ENCODE peak calls at places on chromosomes 7 and 10, in seven cellular contexts. E, W, O, P, D, Q and Z are unnamed samples. For H3K9me3, the result is how much of the 10 kb centered on the place peaks cover.

GRCh38 chr7:106524690-106525059 is 136.3 kb downstream of the CCDC71L start:
- DNase-seq in D (no peak), P (no peak), O (no peak), E (no peak), Q (no peak), W (no peak), Z (no peak)

GRCh38 chr10:60414877-60415585 is 25.4 kb upstream of the ANK3 start:
- DNase-seq in E (no peak), W (peak), Q (no peak), P (no peak), O (no peak), D (no peak), Z (no peak)

GRCh38 chr10:61744469-61744868 is 81.7 kb downstream of the CABCOCO1 start:
- DNase-seq in O (no peak), D (no peak), Q (no peak), P (no peak), E (peak), W (no peak), Z (no peak)

GRCh38 chr10:13712799-13713581 is 126.2 kb downstream of the PRPF18 start:
- DNase-seq in Q (peak), D (peak), W (peak), E (peak), O (no peak), P (no peak), Z (no peak)

GRCh38 chr7:30893357-30893756 is 18.3 kb upstream of the AQP1 start:
- DNase-seq in P (no peak), Q (peak), W (no peak), D (no peak), E (no peak), O (no peak), Z (no peak)

GRCh38 chr10:111767661-111768060 is 415.9 kb downstream of the GPAM start:
- DNase-seq in Q (no peak), O (no peak), W (no peak), P (no peak), E (no peak), D (no peak), Z (no peak)

GRCh38 chr10:107653832-107654287 is 489.4 kb upstream of the SORCS1 start:
- DNase-seq in E (peak), W (peak), O (no peak), D (no peak), Q (no peak), P (no peak), Z (no peak)

GRCh38 chr7:33736521-33737221 is 168.7 kb upstream of the BMPER start:
- DNase-seq in Q (no peak), W (no peak), D (no peak), O (no peak), E (no peak), P (no peak), Z (no peak)

GRCh38 chr7:64849250-64849923 is 53.7 kb upstream of the ZNF273 start:
- DNase-seq in W (no peak), O (no peak), Q (no peak), E (no peak), D (no peak), P (no peak), Z (no peak)

GRCh38 chr7:77806425-77806824 is 7.9 kb downstream of the PHTF2 start:
- DNase-seq in E (no peak), O (no peak), P (no peak), D (no peak), Q (no peak), W (no peak), Z (no peak)

GRCh38 chr7:131932271-131932670 is 375.8 kb upstream of the PODXL start:
- DNase-seq in Q (no peak), W (no peak), P (no peak), O (no peak), E (no peak), D (no peak), Z (no peak)

GRCh38 chr7:19202599-19202998 is 57.4 kb upstream of the FERD3L start:
- DNase-seq in W (no peak), D (no peak), E (no peak), P (no peak), Q (no peak), O (no peak), Z (no peak)

GRCh38 chr10:6995339-6995738 is 415.3 kb upstream of the PRKCQ start:
- DNase-seq in W (no peak), O (no peak), D (no peak), Q (no peak), P (no peak), E (no peak), Z (no peak)

GRCh38 chr10:110425684-110426293 is 71.9 kb upstream of the DUSP5 start:
- DNase-seq in Q (no peak), W (no peak), P (peak), D (no peak), E (no peak), O (peak), Z (no peak)

GRCh38 chr10:13816195-13816926 is 229.6 kb downstream of the PRPF18 start:
- DNase-seq in O (no peak), P (no peak), Q (peak), W (peak), E (peak), D (no peak), Z (no peak)

GRCh38 chr10:119292968-119293367 is 85.6 kb downstream of the GRK5 start:
- DNase-seq in E (no peak), D (no peak), Q (no peak), P (no peak), O (no peak), W (no peak), Z (no peak)

GRCh38 chr7:132518102-132518838 is 58.0 kb downstream of the PLXNA4 start:
- DNase-seq in Q (no peak), D (no peak), E (no peak), P (peak), W (no peak), O (no peak), Z (no peak)

GRCh38 chr7:102260856-102261255 is 25.8 kb upstream of the SH2B2 start:
- DNase-seq in Q (peak), W (peak), P (no peak), O (no peak), D (no peak), E (no peak), Z (no peak)

GRCh38 chr10:17029581-17030271 is 99.9 kb downstream of the CUBN start:
- DNase-seq in O (no peak), P (peak), Q (peak), D (peak), E (peak), W (peak), Z (peak)

GRCh38 chr7:28984631-28985030 is 26.5 kb upstream of the TRIL start:
- DNase-seq in Q (peak), D (no peak), O (no peak), E (peak), W (peak), P (no peak), Z (no peak)

GRCh38 chr10:78570633-78571032 is 498.1 kb upstream of the ZMIZ1 start:
- DNase-seq in D (no peak), O (no peak), Q (no peak), W (no peak), E (no peak), P (no peak), Z (no peak)

GRCh38 chr7:77679608-77680007 is 16.7 kb upstream of the RSBN1L start:
- DNase-seq in O (no peak), Q (no peak), W (peak), E (no peak), D (no peak), P (no peak), Z (no peak)

GRCh38 chr7:127588697-127589482 is 679 bp downstream of the ARF5 start:
- DNase-seq in Q (peak), O (peak), W (peak), P (peak), E (peak), D (no peak), Z (no peak)

GRCh38 chr7:69367785-69368184 is 230.5 kb upstream of the AUTS2 start:
- DNase-seq in O (no peak), D (no peak), P (no peak), W (no peak), Q (no peak), E (no peak), Z (no peak)

GRCh38 chr10:88659725-88660592 is 4.3 kb upstream of the LIPF start:
- DNase-seq in O (no peak), D (no peak), W (no peak), E (no peak), Q (no peak), P (no peak), Z (no peak)

GRCh38 chr7:98217623-98218582 is 6.7 kb downstream of the BHLHA15 start:
- DNase-seq in Q (no peak), W (no peak), E (no peak), D (no peak), P (peak), O (peak), Z (no peak)

GRCh38 chr10:62244785-62245595 is 23.7 kb downstream of the RTKN2 start:
- DNase-seq in E (peak), O (no peak), Q (no peak), P (peak), W (peak), D (no peak), Z (peak)

GRCh38 chr10:317219-317868 is 182.1 kb downstream of the ZMYND11 start:
- DNase-seq in P (no peak), D (no peak), E (peak), O (no peak), Q (peak), W (no peak), Z (no peak)

GRCh38 chr10:125370578-125370977 is 210.2 kb upstream of the CTBP2 start:
- DNase-seq in Q (no peak), W (peak), D (no peak), E (peak), P (no peak), O (no peak), Z (no peak)

GRCh38 chr7:50748472-50748871 is 34.2 kb downstream of the GRB10 start:
- DNase-seq in E (no peak), O (no peak), P (no peak), W (no peak), Q (no peak), D (no peak), Z (no peak)

GRCh38 chr7:70925411-70926115 is 206.4 kb upstream of the GALNT17 start:
- DNase-seq in O (no peak), E (no peak), D (no peak), P (no peak), Q (no peak), W (no peak), Z (no peak)

GRCh38 chr7:157439761-157440160 is 103.0 kb downstream of the DNAJB6 start:
- DNase-seq in Q (no peak), W (no peak), P (no peak), D (no peak), E (no peak), O (no peak), Z (no peak)

GRCh38 chr7:1914743-1915142 is 244.7 kb downstream of the ELFN1 start:
- DNase-seq in Q (no peak), P (no peak), O (no peak), W (no peak), D (no peak), E (no peak), Z (no peak)

GRCh38 chr7:110399421-110399820 is 691.5 kb upstream of the LRRN3 start:
- DNase-seq in O (no peak), D (no peak), P (no peak), Q (no peak), W (no peak), E (no peak), Z (no peak)

GRCh38 chr7:43763183-43763582 is 4.7 kb downstream of the BLVRA start:
- DNase-seq in W (no peak), O (no peak), Q (no peak), P (no peak), D (no peak), E (peak), Z (no peak)

GRCh38 chr10:68333058-68333395 is 299 bp upstream of the PBLD start:
- DNase-seq in Q (no peak), D (no peak), E (no peak), O (no peak), W (no peak), P (peak), Z (no peak)

DNA sequence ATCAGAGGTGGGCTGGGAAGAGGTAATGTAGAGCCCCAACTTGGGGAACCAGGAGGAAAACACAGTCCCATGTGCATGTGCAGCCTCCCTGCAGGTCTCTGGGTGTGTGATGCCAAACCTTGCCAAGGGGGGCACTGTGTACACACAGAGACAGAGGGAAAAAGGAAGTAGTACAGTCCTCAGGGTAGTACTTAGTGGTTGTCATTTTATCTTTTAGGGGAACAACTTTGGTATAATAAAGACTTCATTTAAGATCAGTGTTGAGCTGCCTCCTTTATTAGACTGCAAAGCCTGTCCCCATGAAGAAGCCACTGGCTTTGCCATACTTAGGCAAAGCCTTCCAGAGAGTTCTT is 151.8 kb downstream of the CDH23 start:
- DNase-seq in E (no peak), O (no peak), P (no peak), W (peak), Q (no peak), D (no peak), Z (no peak)
- TF ChIP-seq CTCF in E (no peak), O (no peak), P (no peak), W (peak), Q (no peak), D (no peak), Z (no peak)

DNA sequence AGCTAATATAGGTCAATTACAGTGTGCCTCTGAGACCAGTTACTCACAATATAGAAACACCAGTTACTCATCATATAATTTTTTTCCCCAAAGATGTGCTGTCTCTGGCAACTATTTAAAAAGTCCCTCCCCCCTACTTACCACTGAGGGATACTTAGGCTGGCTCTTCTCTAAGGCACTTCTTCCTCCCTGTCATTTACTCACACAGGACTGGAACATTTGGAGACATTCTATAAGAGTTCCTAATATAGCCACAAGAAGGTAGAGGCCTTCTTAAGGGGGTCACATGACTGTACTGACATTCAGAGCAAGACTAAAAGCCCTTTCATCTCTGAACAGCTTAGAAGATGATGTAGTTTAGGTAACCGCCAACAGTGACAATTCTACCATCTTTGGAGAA is 44.4 kb upstream of the SLIT1 start:
- DNase-seq in P (no peak), W (no peak), O (no peak), E (no peak), D (no peak), Q (no peak), Z (no peak)
- H3K27ac ChIP-seq in P (no peak), W (no peak), O (no peak), E (no peak), D (no peak), Q (no peak), Z (no peak)

DNA sequence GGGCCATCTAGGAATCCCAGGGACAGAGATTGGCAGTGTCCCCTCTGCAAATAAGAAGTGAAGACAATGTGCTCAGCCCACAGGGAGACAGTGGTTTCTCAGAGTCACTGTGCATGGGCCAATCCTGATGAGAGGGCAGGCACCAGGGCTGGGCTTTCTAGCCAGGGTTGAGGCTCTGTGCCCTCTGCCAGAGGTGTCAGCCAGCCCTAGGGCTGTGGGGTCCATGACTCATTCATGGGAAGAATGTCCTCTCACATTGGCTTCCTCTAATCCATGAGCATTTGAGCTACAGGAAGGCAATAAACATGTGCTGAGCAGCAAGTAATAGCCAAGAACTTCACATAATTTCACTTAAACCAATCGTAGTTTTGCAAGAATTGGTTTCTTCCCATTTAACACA is 482.0 kb upstream of the MGMT start:
- DNase-seq in Q (no peak), E (no peak), W (no peak), D (no peak), O (no peak), P (no peak), Z (no peak)
- H3K9me3 ChIP-seq in Q (under half), E (under half), W (under half), D (under half), O (under half), P (under half), Z (under half)

DNA sequence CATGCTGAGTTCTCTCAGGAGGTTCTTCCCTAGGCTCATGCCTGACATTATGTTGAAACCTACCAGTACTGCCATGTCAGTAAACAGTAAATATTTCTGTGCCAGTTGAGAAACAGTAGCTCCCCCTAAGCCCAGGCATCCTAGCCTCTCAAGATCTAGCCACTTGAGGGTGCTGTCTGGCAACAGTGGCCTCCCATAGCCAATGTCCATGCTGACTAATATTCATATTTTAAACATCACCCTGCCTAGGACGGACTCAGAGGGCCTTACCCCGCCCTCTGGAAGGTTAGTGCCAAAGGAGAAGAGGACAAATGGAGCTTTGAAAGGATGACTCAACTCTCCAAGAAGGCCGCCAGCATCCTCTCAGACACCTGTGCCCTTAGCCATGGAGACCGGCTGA is 7.7 kb downstream of the ACSM6 start:
- DNase-seq in P (peak), O (no peak), D (no peak), Q (no peak), W (no peak), E (no peak), Z (no peak)
- TF ChIP-seq CTCF in P (peak), O (no peak), D (no peak), Q (no peak), W (no peak), E (no peak), Z (no peak)

GRCh38 chr7:46603780-46604725 is 683.0 kb upstream of the IGFBP3 start:
- DNase-seq in E (peak), D (peak), W (peak), P (no peak), O (peak), Q (peak), Z (no peak)
- H3K27ac ChIP-seq in E (peak), D (peak), W (peak), P (no peak), O (peak), Q (peak), Z (no peak)

GRCh38 chr10:130558778-130559177 is 422.6 kb downstream of the GLRX3 start:
- DNase-seq in W (no peak), O (no peak), D (no peak), P (no peak), Q (no peak), E (no peak), Z (no peak)
- H3K9me3 ChIP-seq in W (under half), O (under half), D (under half), P (under half), Q (under half), E (under half), Z (under half)

GRCh38 chr7:135273581-135273980 is 39.9 kb downstream of the STRA8 start:
- DNase-seq in D (no peak), O (no peak), Q (no peak), E (no peak), W (no peak), P (no peak), Z (no peak)

GRCh38 chr7:135277161-135277560 is 43.5 kb downstream of the STRA8 start:
- DNase-seq in Q (no peak), W (no peak), O (no peak), D (no peak), E (no peak), P (no peak), Z (no peak)

GRCh38 chr7:135275971-135276580 is 42.4 kb downstream of the STRA8 start:
- DNase-seq in O (no peak), D (no peak), Q (no peak), W (no peak), P (no peak), E (no peak), Z (no peak)

GRCh38 chr7:135272303-135272702 is 38.7 kb downstream of the STRA8 start:
- DNase-seq in W (no peak), P (no peak), Q (no peak), O (no peak), D (no peak), E (no peak), Z (no peak)

GRCh38 chr7:135274495-135275268 is 41.0 kb downstream of the STRA8 start:
- DNase-seq in P (peak), Q (peak), W (peak), E (peak), D (peak), O (peak), Z (peak)
- TF ChIP-seq CTCF in P (peak), Q (peak), W (peak), E (peak), D (peak), O (peak), Z (peak)

GRCh38 chr7:23136216-23136615 is 30.6 kb downstream of the KLHL7 start:
- DNase-seq in O (no peak), W (no peak), P (no peak), E (no peak), D (no peak), Q (no peak), Z (no peak)

GRCh38 chr7:23133797-23134196 is 28.2 kb downstream of the KLHL7 start:
- DNase-seq in W (no peak), E (no peak), P (no peak), Q (no peak), O (no peak), D (no peak), Z (no peak)

GRCh38 chr7:23135765-23136164 is 30.2 kb downstream of the KLHL7 start:
- DNase-seq in E (no peak), D (no peak), Q (no peak), P (no peak), W (no peak), O (no peak), Z (no peak)
- H3K27ac ChIP-seq in E (no peak), D (no peak), Q (no peak), P (no peak), W (no peak), O (no peak), Z (no peak)

DNA sequence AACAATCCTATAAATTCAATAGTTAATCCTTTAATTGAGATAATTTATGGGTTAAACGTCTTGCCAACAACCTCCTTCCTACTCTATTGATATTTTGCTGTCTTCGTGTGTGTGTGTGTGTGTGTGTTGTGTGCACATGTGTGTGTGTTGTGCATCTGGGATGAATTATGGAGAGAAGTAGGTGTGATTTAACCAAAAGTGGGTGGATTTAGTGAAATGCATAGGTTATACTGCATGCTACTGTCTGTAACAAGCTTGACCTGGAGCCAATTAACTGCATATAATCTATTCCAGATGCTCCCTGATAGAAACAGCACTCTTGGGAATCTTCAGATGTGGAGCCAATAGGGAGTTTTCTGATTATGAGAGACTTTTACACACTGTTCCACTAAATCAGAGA is 61.2 kb downstream of the SEMA3D start:
- DNase-seq in Q (no peak), E (no peak), W (no peak), O (no peak), D (no peak), P (no peak), Z (no peak)
- H3K9me3 ChIP-seq in Q (under half), E (under half), W (under half), O (under half), D (under half), P (under half), Z (under half)